ENCODE peak calls at places on chromosomes 12 and 14, in nine cellular contexts. U, E, W, D, R, L, Z, I and G are unnamed samples.

GRCh38 chr14:88559852-88560251 is 3.0 kb upstream of the ZC3H14 start:
- DNase-seq in I (no peak), E (peak), W (no peak), L (peak), R (peak), U (peak), Z (peak), D (peak), G (peak)

GRCh38 chr12:118979763-118980406 is 1.5 kb upstream of the SRRM4 start:
- DNase-seq in I (no peak), Z (peak), R (no peak), L (peak), D (no peak), E (peak), U (peak), W (no peak), G (peak)

GRCh38 chr12:124315316-124315924 is 20.5 kb downstream of the RFLNA start:
- DNase-seq in L (no peak), E (no peak), Z (no peak), R (no peak), U (no peak), D (no peak), I (no peak), W (no peak), G (no peak)

GRCh38 chr12:111287125-111287900 is 81.6 kb downstream of the PHETA1 start:
- DNase-seq in E (no peak), W (no peak), U (no peak), D (no peak), L (no peak), I (no peak), R (no peak), Z (no peak), G (no peak)

GRCh38 chr12:7099290-7099996 is 7.2 kb upstream of the C1R start:
- DNase-seq in U (no peak), D (no peak), W (no peak), E (no peak), R (no peak), L (no peak), Z (no peak), I (no peak), G (no peak)

GRCh38 chr14:104579507-104579906 is at the start of gene C14orf180:
- DNase-seq in D (no peak), L (no peak), U (no peak), I (no peak), E (no peak), W (peak), Z (no peak), R (no peak), G (no peak)

GRCh38 chr12:67068204-67068731 is 200.9 kb upstream of the CAND1 start:
- DNase-seq in E (no peak), I (no peak), Z (no peak), L (peak), R (no peak), D (no peak), W (no peak), U (peak), G (peak)

GRCh38 chr12:110744176-110744575 is 1.5 kb upstream of the PPP1CC start:
- DNase-seq in U (peak), L (no peak), I (no peak), E (peak), R (no peak), W (no peak), D (no peak), Z (peak), G (peak)

GRCh38 chr12:25084816-25085215 is 110.1 kb downstream of the DNAI7 start:
- DNase-seq in L (no peak), U (no peak), W (no peak), R (no peak), Z (no peak), I (no peak), E (no peak), D (no peak), G (no peak)

GRCh38 chr12:2322554-2323120 is 269.9 kb downstream of the CACNA1C start:
- DNase-seq in D (no peak), R (no peak), U (no peak), I (no peak), W (no peak), E (no peak), Z (no peak), L (no peak), G (no peak)

GRCh38 chr14:76051717-76052459 is 66.3 kb downstream of the IFT43 start:
- DNase-seq in D (no peak), I (no peak), L (no peak), U (no peak), E (no peak), R (no peak), Z (no peak), W (no peak), G (no peak)

DNA sequence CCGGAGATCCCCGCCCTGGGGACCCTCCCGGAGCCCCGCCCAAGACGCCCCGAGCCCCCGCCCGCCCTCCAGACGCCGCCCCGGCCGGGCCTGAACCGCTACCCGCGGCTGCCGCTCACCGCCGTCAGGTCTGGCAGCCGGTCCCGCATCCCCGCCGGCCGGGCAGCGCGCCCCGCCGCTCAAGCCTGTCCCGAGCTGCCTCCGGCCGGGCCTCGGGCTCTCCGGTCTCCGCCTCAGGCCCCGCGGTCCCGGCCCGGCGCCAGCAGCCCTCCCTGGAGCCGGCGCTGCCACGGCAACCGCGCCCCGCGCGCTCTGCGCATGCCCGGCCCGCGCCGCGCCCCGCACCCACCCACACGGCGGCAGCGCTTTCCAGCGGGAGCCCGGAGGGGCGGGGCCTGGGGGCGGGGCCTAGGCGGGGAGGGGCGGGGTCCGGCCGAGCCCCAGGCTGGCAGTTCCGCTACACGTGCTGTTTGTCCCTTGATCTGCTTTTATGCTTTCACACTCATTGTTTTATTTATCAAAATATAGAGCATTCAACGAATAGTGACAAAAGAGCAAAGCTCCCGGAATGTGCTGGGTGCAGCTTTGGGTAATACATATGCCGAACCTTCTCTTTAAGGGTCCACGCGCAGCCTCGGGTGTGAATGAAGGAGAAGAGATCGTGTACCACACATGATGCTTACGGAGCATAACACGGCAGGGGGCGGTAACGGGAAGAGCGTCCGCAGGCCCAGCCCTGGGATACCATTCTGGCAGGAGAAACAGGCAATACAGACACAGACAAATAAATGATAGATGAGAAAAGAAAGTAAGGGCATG is at the start of gene STX2:
- DNase-seq in R (peak), L (peak), Z (peak), I (peak), E (peak), W (peak), D (no peak), U (peak), G (peak)
- TF ChIP-seq CTCF in R (peak), L (peak), Z (peak), I (peak), E (peak), W (peak), D (peak), U (no peak), G (peak)

GRCh38 chr12:42801271-42801670 is 211.7 kb upstream of the PRICKLE1 start:
- DNase-seq in E (no peak), W (no peak), D (no peak), R (no peak), L (no peak), I (no peak), U (no peak), Z (no peak), G (no peak)

GRCh38 chr12:42794811-42795210 is 205.3 kb upstream of the PRICKLE1 start:
- DNase-seq in L (no peak), D (no peak), U (peak), W (no peak), I (no peak), R (no peak), E (no peak), Z (no peak), G (peak)

GRCh38 chr12:42802688-42803279 is 213.2 kb upstream of the PRICKLE1 start:
- DNase-seq in U (no peak), E (no peak), L (no peak), Z (peak), R (no peak), D (no peak), I (no peak), W (no peak), G (peak)

DNA sequence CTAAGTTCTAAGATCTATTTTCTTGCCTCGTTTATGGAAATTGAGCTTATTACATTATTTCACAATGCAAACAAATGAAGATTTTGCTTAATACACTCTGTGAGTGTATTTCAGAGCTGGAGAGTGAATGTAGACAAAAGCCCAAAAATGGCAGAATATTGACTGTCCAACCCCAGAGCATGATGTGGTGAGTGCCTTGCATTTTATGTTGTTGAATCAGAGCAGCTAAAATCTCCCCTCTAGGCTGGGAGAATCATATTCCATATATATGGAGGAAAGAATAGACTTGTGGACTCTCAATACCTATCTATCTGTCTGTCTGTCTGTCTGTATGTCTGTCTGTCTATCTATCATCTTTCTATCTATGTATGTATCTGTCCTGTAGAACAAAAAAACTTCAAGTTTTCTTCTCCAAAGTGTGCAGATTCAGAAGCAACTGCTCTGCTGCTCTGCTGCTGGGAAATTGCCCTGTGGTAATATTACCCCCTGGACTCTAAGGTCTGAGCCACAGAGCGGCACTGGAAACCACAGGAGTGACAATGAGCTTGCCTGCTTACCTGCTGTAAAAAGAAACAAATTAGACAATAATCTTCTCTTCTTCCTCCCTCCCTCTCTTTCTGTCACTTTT is 209.4 kb upstream of the PRICKLE1 start:
- DNase-seq in D (no peak), L (no peak), U (no peak), R (peak), W (no peak), I (no peak), Z (peak), E (peak), G (peak)
- H3K4me3 ChIP-seq in D (no peak), L (no peak), U (no peak), R (no peak), W (no peak), I (no peak), Z (no peak), E (no peak), G (no peak)

DNA sequence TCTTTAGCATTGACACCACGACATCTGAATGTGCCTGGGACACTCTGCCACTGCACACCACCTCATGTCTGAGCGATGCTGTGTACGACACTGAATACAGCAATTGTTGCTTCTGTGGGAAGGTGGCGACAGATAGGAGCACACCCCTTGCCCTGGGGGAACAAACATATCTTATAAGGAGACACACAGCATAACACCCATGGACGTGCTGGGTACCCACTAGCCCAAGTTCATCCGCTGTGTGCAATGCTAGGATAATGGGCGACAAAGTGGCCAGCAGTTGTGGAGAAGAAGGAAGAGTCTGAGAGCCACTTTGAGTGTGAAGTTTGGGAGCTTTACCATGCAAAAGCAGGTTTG is 61.1 kb downstream of the VWF start:
- DNase-seq in E (no peak), D (no peak), R (no peak), L (no peak), Z (no peak), W (no peak), I (no peak), U (no peak), G (no peak)
- TF ChIP-seq CTCF in E (no peak), D (no peak), R (no peak), L (no peak), Z (no peak), W (no peak), I (no peak), U (no peak), G (no peak)

GRCh38 chr14:90154110-90154509 is 92.3 kb downstream of the KCNK13 start:
- DNase-seq in E (no peak), Z (no peak), I (no peak), W (no peak), L (no peak), R (no peak), D (no peak), U (no peak), G (no peak)
- H3K4me3 ChIP-seq in E (no peak), Z (no peak), I (no peak), W (no peak), L (no peak), R (no peak), D (no peak), U (no peak), G (no peak)

GRCh38 chr12:123001467-123001866 is 21.0 kb downstream of the ARL6IP4 start:
- DNase-seq in Z (no peak), R (no peak), W (no peak), L (no peak), I (no peak), U (no peak), D (no peak), E (no peak), G (no peak)

GRCh38 chr12:122998316-122998715 is 17.8 kb downstream of the ARL6IP4 start:
- DNase-seq in Z (no peak), I (no peak), W (peak), L (no peak), E (no peak), U (no peak), R (no peak), D (no peak), G (no peak)

GRCh38 chr12:122999196-122999946 is 18.9 kb downstream of the ARL6IP4 start:
- DNase-seq in E (no peak), W (no peak), R (no peak), Z (no peak), U (no peak), I (no peak), D (no peak), L (no peak), G (no peak)

GRCh38 chr12:123000578-123000977 is 20.1 kb downstream of the ARL6IP4 start:
- DNase-seq in U (no peak), D (no peak), W (no peak), E (no peak), R (no peak), L (no peak), Z (no peak), I (no peak), G (no peak)

GRCh38 chr12:122999986-123000420 is 19.5 kb downstream of the ARL6IP4 start:
- DNase-seq in E (no peak), R (no peak), U (no peak), D (no peak), W (peak), I (no peak), Z (no peak), L (no peak), G (no peak)
- TF ChIP-seq CTCF in E (no peak), R (no peak), U (no peak), D (no peak), W (no peak), I (no peak), Z (no peak), L (no peak), G (no peak)